ENCODE peak calls at places on chromosomes 2 and 18, in ten cellular contexts. L, I, C, T, V, N, D, G, B and E are unnamed samples.

GRCh38 chr18:37450434-37451133 is 115.0 kb downstream of the CELF4 start:
- DNase-seq in L (peak), I (no peak), C (no peak), T (no peak), V (no peak), N (no peak), D (no peak), G (peak), B (no peak), E (no peak)

GRCh38 chr2:104388296-104388695 is 465.6 kb upstream of the POU3F3 start:
- DNase-seq in L (no peak), I (no peak), C (no peak), T (no peak), V (no peak), N (no peak), D (no peak), G (peak), B (no peak), E (no peak)

GRCh38 chr18:55861266-55861665 is 273.3 kb upstream of the TCF4 start:
- DNase-seq in L (no peak), I (peak), C (no peak), T (no peak), V (no peak), N (no peak), D (peak), G (peak), B (no peak), E (no peak)

GRCh38 chr18:76621782-76622495 is 126.9 kb upstream of the ZNF516 start:
- DNase-seq in L (no peak), I (peak), C (no peak), T (no peak), V (no peak), N (no peak), D (no peak), G (no peak), B (no peak), E (no peak)

GRCh38 chr18:45951021-45951714 is 16.0 kb downstream of the EPG5 start:
- DNase-seq in L (no peak), I (no peak), C (no peak), T (no peak), V (no peak), N (no peak), D (peak), G (no peak), B (no peak), E (no peak)

GRCh38 chr2:240465268-240465764 is 29.9 kb downstream of the GPC1 start:
- DNase-seq in L (peak), I (no peak), C (peak), T (no peak), V (no peak), N (no peak), D (no peak), G (no peak), B (no peak), E (no peak)

GRCh38 chr2:57443985-57444501 is 602.6 kb upstream of the VRK2 start:
- DNase-seq in L (no peak), I (peak), C (no peak), T (no peak), V (no peak), N (no peak), D (peak), G (no peak), B (no peak), E (no peak)

GRCh38 chr2:132776271-132776670 is 106.3 kb upstream of the LYPD1 start:
- DNase-seq in L (no peak), I (no peak), C (no peak), T (no peak), V (no peak), N (no peak), D (peak), G (no peak), B (no peak), E (no peak)

GRCh38 chr2:127625146-127625943 is 20.6 kb upstream of the GPR17 start:
- DNase-seq in L (no peak), I (no peak), C (no peak), T (no peak), V (no peak), N (no peak), D (no peak), G (no peak), B (no peak), E (no peak)

GRCh38 chr2:10097352-10098148 is 17.3 kb upstream of the CYS1 start:
- DNase-seq in L (peak), I (peak), C (no peak), T (no peak), V (peak), N (no peak), D (peak), G (peak), B (no peak), E (peak)

GRCh38 chr2:28228419-28228995 is 164.2 kb upstream of the FOSL2 start:
- DNase-seq in L (no peak), I (no peak), C (no peak), T (no peak), V (no peak), N (no peak), D (no peak), G (no peak), B (no peak), E (no peak)

GRCh38 chr2:72082021-72082739 is 65.5 kb downstream of the CYP26B1 start:
- DNase-seq in L (no peak), I (no peak), C (no peak), T (no peak), V (no peak), N (no peak), D (no peak), G (no peak), B (no peak), E (no peak)

GRCh38 chr2:11753886-11754704 is 7.7 kb downstream of the LPIN1 start:
- DNase-seq in L (peak), I (no peak), C (peak), T (peak), V (no peak), N (no peak), D (peak), G (no peak), B (no peak), E (peak)

GRCh38 chr18:13048061-13048605 is 57.0 kb downstream of the CEP192 start:
- DNase-seq in L (no peak), I (no peak), C (no peak), T (no peak), V (no peak), N (no peak), D (no peak), G (no peak), B (no peak), E (no peak)

GRCh38 chr18:76428396-76429261 is 66.4 kb downstream of the ZNF516 start:
- DNase-seq in L (no peak), I (no peak), C (no peak), T (no peak), V (no peak), N (no peak), D (no peak), G (no peak), B (no peak), E (no peak)

GRCh38 chr2:235676536-235676799 is 182.6 kb downstream of the AGAP1 start:
- DNase-seq in L (no peak), I (no peak), C (no peak), T (no peak), V (no peak), N (no peak), D (no peak), G (no peak), B (no peak), E (no peak)

GRCh38 chr2:68340631-68341329 is 21.0 kb upstream of the CNRIP1 start:
- DNase-seq in L (no peak), I (no peak), C (no peak), T (no peak), V (no peak), N (no peak), D (no peak), G (no peak), B (no peak), E (no peak)

GRCh38 chr2:216621292-216621691 is 11.9 kb upstream of the IGFBP2 start:
- DNase-seq in L (no peak), I (no peak), C (no peak), T (no peak), V (no peak), N (no peak), D (no peak), G (no peak), B (peak), E (no peak)

GRCh38 chr2:28088970-28089369 is 198.4 kb downstream of the BABAM2 start:
- DNase-seq in L (no peak), I (no peak), C (no peak), T (no peak), V (no peak), N (no peak), D (peak), G (no peak), B (no peak), E (no peak)

GRCh38 chr2:23574919-23575654 is 190.1 kb downstream of the KLHL29 start:
- DNase-seq in L (no peak), I (no peak), C (no peak), T (no peak), V (no peak), N (no peak), D (no peak), G (no peak), B (no peak), E (no peak)

GRCh38 chr2:197514754-197515153 is 1.1 kb upstream of the MOB4 start:
- DNase-seq in L (no peak), I (no peak), C (no peak), T (no peak), V (no peak), N (no peak), D (peak), G (no peak), B (no peak), E (no peak)

GRCh38 chr2:40230717-40231300 is 221.1 kb downstream of the SLC8A1 start:
- DNase-seq in L (no peak), I (peak), C (no peak), T (no peak), V (no peak), N (no peak), D (no peak), G (no peak), B (no peak), E (no peak)

GRCh38 chr2:64524604-64525322 is 635 bp downstream of the AFTPH start:
- DNase-seq in L (peak), I (peak), C (peak), T (peak), V (peak), N (peak), D (peak), G (peak), B (no peak), E (no peak)

GRCh38 chr2:150150137-150150536 is 337.3 kb downstream of the RND3 start:
- DNase-seq in L (no peak), I (no peak), C (no peak), T (no peak), V (no peak), N (no peak), D (no peak), G (no peak), B (no peak), E (no peak)

GRCh38 chr2:165886487-165887146 is 67.0 kb downstream of the TTC21B start:
- DNase-seq in L (no peak), I (no peak), C (no peak), T (no peak), V (no peak), N (no peak), D (no peak), G (no peak), B (no peak), E (no peak)